ENCODE peak calls at places on chromosomes 7 and 10, in eight cellular contexts. One of them, this sample, is unnamed.

GRCh38 chr10:87761153-87761552 is 56.9 kb downstream of the ATAD1 start:
- DNase-seq in substantia nigra: no peak
- DNase-seq in stimulated activated CD4-positive, alpha-beta T cell treated with anti-CD3 and anti-CD28 coated beads, Interleukin-4, amount 100 ng/mL, for 1 hour: no peak
- DNase-seq in heart right ventricle: no peak
- DNase-seq in activated CD4-positive, alpha-beta T cell treated with anti-CD3 and anti-CD28 coated beads for 24 hours: no peak
- DNase-seq in activated CD4-positive, CD25-positive, alpha-beta regulatory T cell: no peak
- DNase-seq in GM04504: no peak
- DNase-seq in activated T-helper 9 cell treated with anti-CD3 and anti-CD28 coated beads, Interleukin-2, amount 50 U/mL, for 16 hours: no peak
- DNase-seq in this sample: no peak

GRCh38 chr7:42250411-42250810 is 13.4 kb upstream of the GLI3 start:
- DNase-seq in substantia nigra: no peak
- DNase-seq in stimulated activated CD4-positive, alpha-beta T cell treated with anti-CD3 and anti-CD28 coated beads, Interleukin-4, amount 100 ng/mL, for 1 hour: no peak
- DNase-seq in heart right ventricle: no peak
- DNase-seq in activated CD4-positive, alpha-beta T cell treated with anti-CD3 and anti-CD28 coated beads for 24 hours: no peak
- DNase-seq in activated CD4-positive, CD25-positive, alpha-beta regulatory T cell: no peak
- DNase-seq in GM04504: no peak
- DNase-seq in activated T-helper 9 cell treated with anti-CD3 and anti-CD28 coated beads, Interleukin-2, amount 50 U/mL, for 16 hours: no peak
- DNase-seq in this sample: no peak

GRCh38 chr10:71040890-71041590 is 152.7 kb upstream of the PCBD1 start:
- DNase-seq in substantia nigra: no peak
- DNase-seq in stimulated activated CD4-positive, alpha-beta T cell treated with anti-CD3 and anti-CD28 coated beads, Interleukin-4, amount 100 ng/mL, for 1 hour: no peak
- DNase-seq in heart right ventricle: no peak
- DNase-seq in activated CD4-positive, alpha-beta T cell treated with anti-CD3 and anti-CD28 coated beads for 24 hours: no peak
- DNase-seq in activated CD4-positive, CD25-positive, alpha-beta regulatory T cell: no peak
- DNase-seq in GM04504: no peak
- DNase-seq in activated T-helper 9 cell treated with anti-CD3 and anti-CD28 coated beads, Interleukin-2, amount 50 U/mL, for 16 hours: no peak
- DNase-seq in this sample: no peak

GRCh38 chr10:2282194-2282593 is 544.9 kb upstream of the ADARB2 start:
- DNase-seq in substantia nigra: no peak
- DNase-seq in stimulated activated CD4-positive, alpha-beta T cell treated with anti-CD3 and anti-CD28 coated beads, Interleukin-4, amount 100 ng/mL, for 1 hour: no peak
- DNase-seq in heart right ventricle: no peak
- DNase-seq in activated CD4-positive, alpha-beta T cell treated with anti-CD3 and anti-CD28 coated beads for 24 hours: no peak
- DNase-seq in activated CD4-positive, CD25-positive, alpha-beta regulatory T cell: no peak
- DNase-seq in GM04504: no peak
- DNase-seq in activated T-helper 9 cell treated with anti-CD3 and anti-CD28 coated beads, Interleukin-2, amount 50 U/mL, for 16 hours: no peak
- DNase-seq in this sample: no peak

GRCh38 chr7:76122516-76123239 is 74.8 kb downstream of the MDH2 start:
- DNase-seq in substantia nigra: no peak
- DNase-seq in stimulated activated CD4-positive, alpha-beta T cell treated with anti-CD3 and anti-CD28 coated beads, Interleukin-4, amount 100 ng/mL, for 1 hour: no peak
- DNase-seq in heart right ventricle: no peak
- DNase-seq in activated CD4-positive, alpha-beta T cell treated with anti-CD3 and anti-CD28 coated beads for 24 hours: no peak
- DNase-seq in activated CD4-positive, CD25-positive, alpha-beta regulatory T cell: no peak
- DNase-seq in GM04504: no peak
- DNase-seq in activated T-helper 9 cell treated with anti-CD3 and anti-CD28 coated beads, Interleukin-2, amount 50 U/mL, for 16 hours: no peak
- DNase-seq in this sample: no peak

GRCh38 chr10:60990663-60991062 is 46.7 kb upstream of the RHOBTB1 start:
- DNase-seq in substantia nigra: no peak
- DNase-seq in stimulated activated CD4-positive, alpha-beta T cell treated with anti-CD3 and anti-CD28 coated beads, Interleukin-4, amount 100 ng/mL, for 1 hour: no peak
- DNase-seq in heart right ventricle: no peak
- DNase-seq in activated CD4-positive, alpha-beta T cell treated with anti-CD3 and anti-CD28 coated beads for 24 hours: no peak
- DNase-seq in activated CD4-positive, CD25-positive, alpha-beta regulatory T cell: no peak
- DNase-seq in GM04504: no peak
- DNase-seq in activated T-helper 9 cell treated with anti-CD3 and anti-CD28 coated beads, Interleukin-2, amount 50 U/mL, for 16 hours: no peak
- DNase-seq in this sample: no peak

GRCh38 chr10:52571516-52572182 is 200.9 kb downstream of the MBL2 start:
- DNase-seq in substantia nigra: no peak
- DNase-seq in stimulated activated CD4-positive, alpha-beta T cell treated with anti-CD3 and anti-CD28 coated beads, Interleukin-4, amount 100 ng/mL, for 1 hour: no peak
- DNase-seq in heart right ventricle: no peak
- DNase-seq in activated CD4-positive, alpha-beta T cell treated with anti-CD3 and anti-CD28 coated beads for 24 hours: no peak
- DNase-seq in activated CD4-positive, CD25-positive, alpha-beta regulatory T cell: no peak
- DNase-seq in GM04504: no peak
- DNase-seq in activated T-helper 9 cell treated with anti-CD3 and anti-CD28 coated beads, Interleukin-2, amount 50 U/mL, for 16 hours: no peak
- DNase-seq in this sample: no peak

GRCh38 chr7:151346180-151346769 is 4.7 kb downstream of the NUB1 start:
- DNase-seq in substantia nigra: no peak
- DNase-seq in stimulated activated CD4-positive, alpha-beta T cell treated with anti-CD3 and anti-CD28 coated beads, Interleukin-4, amount 100 ng/mL, for 1 hour: no peak
- DNase-seq in heart right ventricle: no peak
- DNase-seq in activated CD4-positive, alpha-beta T cell treated with anti-CD3 and anti-CD28 coated beads for 24 hours: no peak
- DNase-seq in activated CD4-positive, CD25-positive, alpha-beta regulatory T cell: no peak
- DNase-seq in GM04504: no peak
- DNase-seq in activated T-helper 9 cell treated with anti-CD3 and anti-CD28 coated beads, Interleukin-2, amount 50 U/mL, for 16 hours: no peak
- DNase-seq in this sample: no peak

GRCh38 chr10:96271017-96271815 is at the start of gene BLNK:
- DNase-seq in substantia nigra: no peak
- DNase-seq in stimulated activated CD4-positive, alpha-beta T cell treated with anti-CD3 and anti-CD28 coated beads, Interleukin-4, amount 100 ng/mL, for 1 hour: no peak
- DNase-seq in heart right ventricle: peak; percentile 25
- DNase-seq in activated CD4-positive, alpha-beta T cell treated with anti-CD3 and anti-CD28 coated beads for 24 hours: no peak
- DNase-seq in activated CD4-positive, CD25-positive, alpha-beta regulatory T cell: no peak
- DNase-seq in GM04504: no peak
- DNase-seq in activated T-helper 9 cell treated with anti-CD3 and anti-CD28 coated beads, Interleukin-2, amount 50 U/mL, for 16 hours: no peak
- DNase-seq in this sample: no peak

GRCh38 chr10:72490951-72491350 is 134.9 kb downstream of the MICU1 start:
- DNase-seq in substantia nigra: no peak
- DNase-seq in stimulated activated CD4-positive, alpha-beta T cell treated with anti-CD3 and anti-CD28 coated beads, Interleukin-4, amount 100 ng/mL, for 1 hour: no peak
- DNase-seq in heart right ventricle: no peak
- DNase-seq in activated CD4-positive, alpha-beta T cell treated with anti-CD3 and anti-CD28 coated beads for 24 hours: no peak
- DNase-seq in activated CD4-positive, CD25-positive, alpha-beta regulatory T cell: no peak
- DNase-seq in GM04504: no peak
- DNase-seq in activated T-helper 9 cell treated with anti-CD3 and anti-CD28 coated beads, Interleukin-2, amount 50 U/mL, for 16 hours: no peak
- DNase-seq in this sample: no peak

GRCh38 chr7:31065021-31065593 is 13.0 kb downstream of the ADCYAP1R1 start:
- DNase-seq in substantia nigra: no peak
- DNase-seq in stimulated activated CD4-positive, alpha-beta T cell treated with anti-CD3 and anti-CD28 coated beads, Interleukin-4, amount 100 ng/mL, for 1 hour: no peak
- DNase-seq in heart right ventricle: no peak
- DNase-seq in activated CD4-positive, alpha-beta T cell treated with anti-CD3 and anti-CD28 coated beads for 24 hours: no peak
- DNase-seq in activated CD4-positive, CD25-positive, alpha-beta regulatory T cell: no peak
- DNase-seq in GM04504: no peak
- DNase-seq in activated T-helper 9 cell treated with anti-CD3 and anti-CD28 coated beads, Interleukin-2, amount 50 U/mL, for 16 hours: no peak
- DNase-seq in this sample: no peak

GRCh38 chr10:4051011-4051407 is 266.0 kb upstream of the KLF6 start:
- DNase-seq in substantia nigra: no peak
- DNase-seq in stimulated activated CD4-positive, alpha-beta T cell treated with anti-CD3 and anti-CD28 coated beads, Interleukin-4, amount 100 ng/mL, for 1 hour: no peak
- DNase-seq in heart right ventricle: no peak
- DNase-seq in activated CD4-positive, alpha-beta T cell treated with anti-CD3 and anti-CD28 coated beads for 24 hours: no peak
- DNase-seq in activated CD4-positive, CD25-positive, alpha-beta regulatory T cell: no peak
- DNase-seq in GM04504: no peak
- DNase-seq in activated T-helper 9 cell treated with anti-CD3 and anti-CD28 coated beads, Interleukin-2, amount 50 U/mL, for 16 hours: no peak
- DNase-seq in this sample: no peak

GRCh38 chr7:114472896-114473512 is 58.4 kb downstream of the FOXP2 start:
- DNase-seq in substantia nigra: no peak
- DNase-seq in stimulated activated CD4-positive, alpha-beta T cell treated with anti-CD3 and anti-CD28 coated beads, Interleukin-4, amount 100 ng/mL, for 1 hour: no peak
- DNase-seq in heart right ventricle: no peak
- DNase-seq in activated CD4-positive, alpha-beta T cell treated with anti-CD3 and anti-CD28 coated beads for 24 hours: no peak
- DNase-seq in activated CD4-positive, CD25-positive, alpha-beta regulatory T cell: no peak
- DNase-seq in GM04504: no peak
- DNase-seq in activated T-helper 9 cell treated with anti-CD3 and anti-CD28 coated beads, Interleukin-2, amount 50 U/mL, for 16 hours: no peak
- DNase-seq in this sample: no peak

GRCh38 chr7:141785711-141786552 is 4.1 kb upstream of the TAS2R5 start:
- DNase-seq in substantia nigra: no peak
- DNase-seq in stimulated activated CD4-positive, alpha-beta T cell treated with anti-CD3 and anti-CD28 coated beads, Interleukin-4, amount 100 ng/mL, for 1 hour: no peak
- DNase-seq in heart right ventricle: no peak
- DNase-seq in activated CD4-positive, alpha-beta T cell treated with anti-CD3 and anti-CD28 coated beads for 24 hours: peak; percentile 8
- DNase-seq in activated CD4-positive, CD25-positive, alpha-beta regulatory T cell: no peak
- DNase-seq in GM04504: peak; percentile 11
- DNase-seq in activated T-helper 9 cell treated with anti-CD3 and anti-CD28 coated beads, Interleukin-2, amount 50 U/mL, for 16 hours: no peak
- DNase-seq in this sample: peak; percentile 63

GRCh38 chr10:34189830-34190229 is 625.3 kb downstream of the PARD3 start:
- DNase-seq in substantia nigra: no peak
- DNase-seq in stimulated activated CD4-positive, alpha-beta T cell treated with anti-CD3 and anti-CD28 coated beads, Interleukin-4, amount 100 ng/mL, for 1 hour: no peak
- DNase-seq in heart right ventricle: no peak
- DNase-seq in activated CD4-positive, alpha-beta T cell treated with anti-CD3 and anti-CD28 coated beads for 24 hours: no peak
- DNase-seq in activated CD4-positive, CD25-positive, alpha-beta regulatory T cell: no peak
- DNase-seq in GM04504: no peak
- DNase-seq in activated T-helper 9 cell treated with anti-CD3 and anti-CD28 coated beads, Interleukin-2, amount 50 U/mL, for 16 hours: no peak
- DNase-seq in this sample: no peak

GRCh38 chr10:103982639-103983038 is 15.7 kb downstream of the SLK start:
- DNase-seq in substantia nigra: no peak
- DNase-seq in stimulated activated CD4-positive, alpha-beta T cell treated with anti-CD3 and anti-CD28 coated beads, Interleukin-4, amount 100 ng/mL, for 1 hour: no peak
- DNase-seq in heart right ventricle: no peak
- DNase-seq in activated CD4-positive, alpha-beta T cell treated with anti-CD3 and anti-CD28 coated beads for 24 hours: no peak
- DNase-seq in activated CD4-positive, CD25-positive, alpha-beta regulatory T cell: no peak
- DNase-seq in GM04504: no peak
- DNase-seq in activated T-helper 9 cell treated with anti-CD3 and anti-CD28 coated beads, Interleukin-2, amount 50 U/mL, for 16 hours: no peak
- DNase-seq in this sample: no peak

GRCh38 chr7:40808409-40808942 is 673.7 kb downstream of the SUGCT start:
- DNase-seq in substantia nigra: no peak
- DNase-seq in stimulated activated CD4-positive, alpha-beta T cell treated with anti-CD3 and anti-CD28 coated beads, Interleukin-4, amount 100 ng/mL, for 1 hour: no peak
- DNase-seq in heart right ventricle: no peak
- DNase-seq in activated CD4-positive, alpha-beta T cell treated with anti-CD3 and anti-CD28 coated beads for 24 hours: no peak
- DNase-seq in activated CD4-positive, CD25-positive, alpha-beta regulatory T cell: no peak
- DNase-seq in GM04504: peak; percentile 99
- DNase-seq in activated T-helper 9 cell treated with anti-CD3 and anti-CD28 coated beads, Interleukin-2, amount 50 U/mL, for 16 hours: no peak
- DNase-seq in this sample: no peak

GRCh38 chr10:52346394-52347326 is 32.6 kb downstream of the DKK1 start:
- DNase-seq in substantia nigra: no peak
- DNase-seq in stimulated activated CD4-positive, alpha-beta T cell treated with anti-CD3 and anti-CD28 coated beads, Interleukin-4, amount 100 ng/mL, for 1 hour: no peak
- DNase-seq in heart right ventricle: no peak
- DNase-seq in activated CD4-positive, alpha-beta T cell treated with anti-CD3 and anti-CD28 coated beads for 24 hours: no peak
- DNase-seq in activated CD4-positive, CD25-positive, alpha-beta regulatory T cell: no peak
- DNase-seq in GM04504: no peak
- DNase-seq in activated T-helper 9 cell treated with anti-CD3 and anti-CD28 coated beads, Interleukin-2, amount 50 U/mL, for 16 hours: no peak
- DNase-seq in this sample: no peak

GRCh38 chr7:1100886-1101579 is 13.1 kb downstream of the GPER1 start:
- DNase-seq in substantia nigra: no peak
- DNase-seq in stimulated activated CD4-positive, alpha-beta T cell treated with anti-CD3 and anti-CD28 coated beads, Interleukin-4, amount 100 ng/mL, for 1 hour: no peak
- DNase-seq in heart right ventricle: no peak
- DNase-seq in activated CD4-positive, alpha-beta T cell treated with anti-CD3 and anti-CD28 coated beads for 24 hours: no peak
- DNase-seq in activated CD4-positive, CD25-positive, alpha-beta regulatory T cell: no peak
- DNase-seq in GM04504: no peak
- DNase-seq in activated T-helper 9 cell treated with anti-CD3 and anti-CD28 coated beads, Interleukin-2, amount 50 U/mL, for 16 hours: no peak
- DNase-seq in this sample: no peak

GRCh38 chr10:67487199-67487598 is 208.8 kb downstream of the CTNNA3 start:
- DNase-seq in substantia nigra: no peak
- DNase-seq in stimulated activated CD4-positive, alpha-beta T cell treated with anti-CD3 and anti-CD28 coated beads, Interleukin-4, amount 100 ng/mL, for 1 hour: no peak
- DNase-seq in heart right ventricle: no peak
- DNase-seq in activated CD4-positive, alpha-beta T cell treated with anti-CD3 and anti-CD28 coated beads for 24 hours: no peak
- DNase-seq in activated CD4-positive, CD25-positive, alpha-beta regulatory T cell: no peak
- DNase-seq in GM04504: no peak
- DNase-seq in activated T-helper 9 cell treated with anti-CD3 and anti-CD28 coated beads, Interleukin-2, amount 50 U/mL, for 16 hours: no peak
- DNase-seq in this sample: no peak

GRCh38 chr10:114389429-114389828 is 14.9 kb downstream of the AFAP1L2 start:
- DNase-seq in substantia nigra: no peak
- DNase-seq in stimulated activated CD4-positive, alpha-beta T cell treated with anti-CD3 and anti-CD28 coated beads, Interleukin-4, amount 100 ng/mL, for 1 hour: no peak
- DNase-seq in heart right ventricle: no peak
- DNase-seq in activated CD4-positive, alpha-beta T cell treated with anti-CD3 and anti-CD28 coated beads for 24 hours: no peak
- DNase-seq in activated CD4-positive, CD25-positive, alpha-beta regulatory T cell: no peak
- DNase-seq in GM04504: no peak
- DNase-seq in activated T-helper 9 cell treated with anti-CD3 and anti-CD28 coated beads, Interleukin-2, amount 50 U/mL, for 16 hours: no peak
- DNase-seq in this sample: no peak

GRCh38 chr10:30687698-30688213 is 58.2 kb upstream of the LYZL2 start:
- DNase-seq in substantia nigra: peak; percentile 5
- DNase-seq in stimulated activated CD4-positive, alpha-beta T cell treated with anti-CD3 and anti-CD28 coated beads, Interleukin-4, amount 100 ng/mL, for 1 hour: peak; percentile 83
- DNase-seq in heart right ventricle: peak; percentile 79
- DNase-seq in activated CD4-positive, alpha-beta T cell treated with anti-CD3 and anti-CD28 coated beads for 24 hours: peak; percentile 83
- DNase-seq in activated CD4-positive, CD25-positive, alpha-beta regulatory T cell: peak; percentile 71
- DNase-seq in GM04504: peak; percentile 53
- DNase-seq in activated T-helper 9 cell treated with anti-CD3 and anti-CD28 coated beads, Interleukin-2, amount 50 U/mL, for 16 hours: peak; percentile 74
- DNase-seq in this sample: peak; percentile 25

GRCh38 chr7:876972-877311 is 588 bp downstream of the GET4 start:
- DNase-seq in substantia nigra: no peak
- DNase-seq in stimulated activated CD4-positive, alpha-beta T cell treated with anti-CD3 and anti-CD28 coated beads, Interleukin-4, amount 100 ng/mL, for 1 hour: no peak
- DNase-seq in heart right ventricle: no peak
- DNase-seq in activated CD4-positive, alpha-beta T cell treated with anti-CD3 and anti-CD28 coated beads for 24 hours: no peak
- DNase-seq in activated CD4-positive, CD25-positive, alpha-beta regulatory T cell: no peak
- DNase-seq in GM04504: no peak
- DNase-seq in activated T-helper 9 cell treated with anti-CD3 and anti-CD28 coated beads, Interleukin-2, amount 50 U/mL, for 16 hours: no peak
- DNase-seq in this sample: no peak

GRCh38 chr10:103812004-103812403 is 43.4 kb downstream of the SH3PXD2A start:
- DNase-seq in substantia nigra: no peak
- DNase-seq in stimulated activated CD4-positive, alpha-beta T cell treated with anti-CD3 and anti-CD28 coated beads, Interleukin-4, amount 100 ng/mL, for 1 hour: no peak
- DNase-seq in heart right ventricle: no peak
- DNase-seq in activated CD4-positive, alpha-beta T cell treated with anti-CD3 and anti-CD28 coated beads for 24 hours: no peak
- DNase-seq in activated CD4-positive, CD25-positive, alpha-beta regulatory T cell: no peak
- DNase-seq in GM04504: no peak
- DNase-seq in activated T-helper 9 cell treated with anti-CD3 and anti-CD28 coated beads, Interleukin-2, amount 50 U/mL, for 16 hours: no peak
- DNase-seq in this sample: no peak

GRCh38 chr10:89591111-89591795 is 53.8 kb downstream of the PANK1 start:
- DNase-seq in substantia nigra: no peak
- DNase-seq in stimulated activated CD4-positive, alpha-beta T cell treated with anti-CD3 and anti-CD28 coated beads, Interleukin-4, amount 100 ng/mL, for 1 hour: no peak
- DNase-seq in heart right ventricle: peak; percentile 23
- DNase-seq in activated CD4-positive, alpha-beta T cell treated with anti-CD3 and anti-CD28 coated beads for 24 hours: no peak
- DNase-seq in activated CD4-positive, CD25-positive, alpha-beta regulatory T cell: no peak
- DNase-seq in GM04504: no peak
- DNase-seq in activated T-helper 9 cell treated with anti-CD3 and anti-CD28 coated beads, Interleukin-2, amount 50 U/mL, for 16 hours: no peak
- DNase-seq in this sample: no peak

GRCh38 chr10:118669020-118669766 is 73.7 kb upstream of the PRLHR start:
- DNase-seq in substantia nigra: no peak
- DNase-seq in stimulated activated CD4-positive, alpha-beta T cell treated with anti-CD3 and anti-CD28 coated beads, Interleukin-4, amount 100 ng/mL, for 1 hour: no peak
- DNase-seq in heart right ventricle: no peak
- DNase-seq in activated CD4-positive, alpha-beta T cell treated with anti-CD3 and anti-CD28 coated beads for 24 hours: no peak
- DNase-seq in activated CD4-positive, CD25-positive, alpha-beta regulatory T cell: no peak
- DNase-seq in GM04504: peak; percentile 77
- DNase-seq in activated T-helper 9 cell treated with anti-CD3 and anti-CD28 coated beads, Interleukin-2, amount 50 U/mL, for 16 hours: no peak
- DNase-seq in this sample: peak; percentile 57

GRCh38 chr10:80454526-80455460 is 683 bp downstream of the TSPAN14 start:
- DNase-seq in substantia nigra: no peak
- DNase-seq in stimulated activated CD4-positive, alpha-beta T cell treated with anti-CD3 and anti-CD28 coated beads, Interleukin-4, amount 100 ng/mL, for 1 hour: no peak
- DNase-seq in heart right ventricle: peak; percentile 62
- DNase-seq in activated CD4-positive, alpha-beta T cell treated with anti-CD3 and anti-CD28 coated beads for 24 hours: no peak
- DNase-seq in activated CD4-positive, CD25-positive, alpha-beta regulatory T cell: no peak
- DNase-seq in GM04504: no peak
- DNase-seq in activated T-helper 9 cell treated with anti-CD3 and anti-CD28 coated beads, Interleukin-2, amount 50 U/mL, for 16 hours: no peak
- DNase-seq in this sample: no peak

GRCh38 chr7:44195901-44196300 is 4.9 kb upstream of the YKT6 start:
- DNase-seq in substantia nigra: no peak
- DNase-seq in stimulated activated CD4-positive, alpha-beta T cell treated with anti-CD3 and anti-CD28 coated beads, Interleukin-4, amount 100 ng/mL, for 1 hour: no peak
- DNase-seq in heart right ventricle: no peak
- DNase-seq in activated CD4-positive, alpha-beta T cell treated with anti-CD3 and anti-CD28 coated beads for 24 hours: no peak
- DNase-seq in activated CD4-positive, CD25-positive, alpha-beta regulatory T cell: no peak
- DNase-seq in GM04504: no peak
- DNase-seq in activated T-helper 9 cell treated with anti-CD3 and anti-CD28 coated beads, Interleukin-2, amount 50 U/mL, for 16 hours: no peak
- DNase-seq in this sample: no peak

GRCh38 chr10:13113544-13113943 is 13.6 kb downstream of the OPTN start:
- DNase-seq in substantia nigra: no peak
- DNase-seq in stimulated activated CD4-positive, alpha-beta T cell treated with anti-CD3 and anti-CD28 coated beads, Interleukin-4, amount 100 ng/mL, for 1 hour: no peak
- DNase-seq in heart right ventricle: no peak
- DNase-seq in activated CD4-positive, alpha-beta T cell treated with anti-CD3 and anti-CD28 coated beads for 24 hours: no peak
- DNase-seq in activated CD4-positive, CD25-positive, alpha-beta regulatory T cell: no peak
- DNase-seq in GM04504: no peak
- DNase-seq in activated T-helper 9 cell treated with anti-CD3 and anti-CD28 coated beads, Interleukin-2, amount 50 U/mL, for 16 hours: no peak
- DNase-seq in this sample: no peak

GRCh38 chr10:26385443-26385842 is 52.7 kb upstream of the APBB1IP start:
- DNase-seq in substantia nigra: no peak
- DNase-seq in stimulated activated CD4-positive, alpha-beta T cell treated with anti-CD3 and anti-CD28 coated beads, Interleukin-4, amount 100 ng/mL, for 1 hour: no peak
- DNase-seq in heart right ventricle: no peak
- DNase-seq in activated CD4-positive, alpha-beta T cell treated with anti-CD3 and anti-CD28 coated beads for 24 hours: no peak
- DNase-seq in activated CD4-positive, CD25-positive, alpha-beta regulatory T cell: no peak
- DNase-seq in GM04504: no peak
- DNase-seq in activated T-helper 9 cell treated with anti-CD3 and anti-CD28 coated beads, Interleukin-2, amount 50 U/mL, for 16 hours: no peak
- DNase-seq in this sample: no peak

GRCh38 chr10:119113805-119114732 is 10.2 kb downstream of the DENND10 start:
- DNase-seq in substantia nigra: no peak
- DNase-seq in stimulated activated CD4-positive, alpha-beta T cell treated with anti-CD3 and anti-CD28 coated beads, Interleukin-4, amount 100 ng/mL, for 1 hour: no peak
- DNase-seq in heart right ventricle: no peak
- DNase-seq in activated CD4-positive, alpha-beta T cell treated with anti-CD3 and anti-CD28 coated beads for 24 hours: no peak
- DNase-seq in activated CD4-positive, CD25-positive, alpha-beta regulatory T cell: no peak
- DNase-seq in GM04504: peak; percentile 90
- DNase-seq in activated T-helper 9 cell treated with anti-CD3 and anti-CD28 coated beads, Interleukin-2, amount 50 U/mL, for 16 hours: no peak
- DNase-seq in this sample: no peak

GRCh38 chr7:30750574-30751256 is 1.2 kb upstream of the INMT start:
- DNase-seq in substantia nigra: no peak
- DNase-seq in stimulated activated CD4-positive, alpha-beta T cell treated with anti-CD3 and anti-CD28 coated beads, Interleukin-4, amount 100 ng/mL, for 1 hour: no peak
- DNase-seq in heart right ventricle: peak; percentile 83
- DNase-seq in activated CD4-positive, alpha-beta T cell treated with anti-CD3 and anti-CD28 coated beads for 24 hours: no peak
- DNase-seq in activated CD4-positive, CD25-positive, alpha-beta regulatory T cell: no peak
- DNase-seq in GM04504: peak; percentile 88
- DNase-seq in activated T-helper 9 cell treated with anti-CD3 and anti-CD28 coated beads, Interleukin-2, amount 50 U/mL, for 16 hours: no peak
- DNase-seq in this sample: peak; percentile 27

This sample was measured in hippocampal formation.